ENCODE peak calls at places on chromosomes 6 and 20, in five cellular contexts. One of them, this sample, is unnamed.

GRCh38 chr6:2524090-2524489 is 226.6 kb downstream of the MYLK4 start:
- DNase-seq in WTC11: no peak
- DNase-seq in psoas muscle: no peak
- DNase-seq in body of pancreas: no peak
- DNase-seq in left ventricle myocardium inferior: no peak
- DNase-seq in this sample: no peak

GRCh38 chr6:79763301-79763700 is 132.2 kb downstream of the SH3BGRL2 start:
- DNase-seq in WTC11: no peak
- DNase-seq in psoas muscle: no peak
- DNase-seq in body of pancreas: no peak
- DNase-seq in left ventricle myocardium inferior: no peak
- DNase-seq in this sample: no peak

GRCh38 chr6:38990475-38990874 is 58.1 kb upstream of the GLP1R start:
- DNase-seq in WTC11: no peak
- DNase-seq in psoas muscle: no peak
- DNase-seq in body of pancreas: no peak
- DNase-seq in left ventricle myocardium inferior: no peak
- DNase-seq in this sample: no peak

GRCh38 chr6:134352786-134353480 is 35.0 kb upstream of the SGK1 start:
- DNase-seq in WTC11: no peak
- DNase-seq in psoas muscle: no peak
- DNase-seq in body of pancreas: no peak
- DNase-seq in left ventricle myocardium inferior: no peak
- DNase-seq in this sample: peak; percentile 88

GRCh38 chr6:26198626-26199056 is 111.4 kb downstream of the HFE start:
- DNase-seq in WTC11: no peak
- DNase-seq in psoas muscle: no peak
- DNase-seq in body of pancreas: no peak
- DNase-seq in left ventricle myocardium inferior: no peak
- DNase-seq in this sample: peak; percentile 45

GRCh38 chr6:89299451-89299850 is 15.6 kb downstream of the GABRR2 start:
- DNase-seq in WTC11: no peak
- DNase-seq in psoas muscle: no peak
- DNase-seq in body of pancreas: no peak
- DNase-seq in left ventricle myocardium inferior: no peak
- DNase-seq in this sample: no peak

GRCh38 chr20:8589956-8590355 is 457.9 kb downstream of the PLCB1 start:
- DNase-seq in WTC11: no peak
- DNase-seq in psoas muscle: no peak
- DNase-seq in body of pancreas: no peak
- DNase-seq in left ventricle myocardium inferior: no peak
- DNase-seq in this sample: peak; percentile 35

GRCh38 chr6:90759662-90760061 is 172.8 kb upstream of the MAP3K7 start:
- DNase-seq in WTC11: no peak
- DNase-seq in psoas muscle: no peak
- DNase-seq in body of pancreas: no peak
- DNase-seq in left ventricle myocardium inferior: no peak
- DNase-seq in this sample: no peak

GRCh38 chr20:24350923-24351368 is 118.5 kb upstream of the SYNDIG1 start:
- DNase-seq in WTC11: no peak
- DNase-seq in psoas muscle: no peak
- DNase-seq in body of pancreas: no peak
- DNase-seq in left ventricle myocardium inferior: no peak
- DNase-seq in this sample: peak; percentile 74

GRCh38 chr20:58980711-58981563 is at the start of gene NELFCD:
- DNase-seq in WTC11: peak; percentile 91
- DNase-seq in psoas muscle: peak; percentile 94
- DNase-seq in body of pancreas: peak; percentile 90
- DNase-seq in left ventricle myocardium inferior: peak; percentile 89
- DNase-seq in this sample: peak; percentile 73

GRCh38 chr6:35181933-35182612 is 31.7 kb upstream of the SCUBE3 start:
- DNase-seq in WTC11: peak; percentile 49
- DNase-seq in psoas muscle: peak; percentile 81
- DNase-seq in body of pancreas: peak; percentile 41
- DNase-seq in left ventricle myocardium inferior: peak; percentile 57
- DNase-seq in this sample: peak; percentile 86

GRCh38 chr6:164037165-164037564 is 622.6 kb downstream of the QKI start:
- DNase-seq in WTC11: no peak
- DNase-seq in psoas muscle: no peak
- DNase-seq in body of pancreas: no peak
- DNase-seq in left ventricle myocardium inferior: no peak
- DNase-seq in this sample: no peak

GRCh38 chr6:44276667-44277640 is 6.7 kb downstream of the TMEM151B start:
- DNase-seq in WTC11: no peak
- DNase-seq in psoas muscle: no peak
- DNase-seq in body of pancreas: no peak
- DNase-seq in left ventricle myocardium inferior: no peak
- DNase-seq in this sample: no peak

GRCh38 chr6:122511193-122511924 is 39.8 kb upstream of the SERINC1 start:
- DNase-seq in WTC11: no peak
- DNase-seq in psoas muscle: no peak
- DNase-seq in body of pancreas: no peak
- DNase-seq in left ventricle myocardium inferior: no peak
- DNase-seq in this sample: no peak

GRCh38 chr6:37049990-37050853 is 44.8 kb downstream of the FGD2 start:
- DNase-seq in WTC11: no peak
- DNase-seq in psoas muscle: peak; percentile 78
- DNase-seq in body of pancreas: no peak
- DNase-seq in left ventricle myocardium inferior: peak; percentile 67
- DNase-seq in this sample: no peak

GRCh38 chr20:23585808-23586734 is 17.8 kb upstream of the CST9L start:
- DNase-seq in WTC11: no peak
- DNase-seq in psoas muscle: no peak
- DNase-seq in body of pancreas: no peak
- DNase-seq in left ventricle myocardium inferior: no peak
- DNase-seq in this sample: no peak

GRCh38 chr20:46117704-46118467 is at the start of gene CD40:
- DNase-seq in WTC11: peak; percentile 95
- DNase-seq in psoas muscle: peak; percentile 94
- DNase-seq in body of pancreas: peak; percentile 93
- DNase-seq in left ventricle myocardium inferior: peak; percentile 90
- DNase-seq in this sample: peak; percentile 52

GRCh38 chr6:28258877-28259777 is at the start of gene NKAPL:
- DNase-seq in WTC11: peak; percentile 24
- DNase-seq in psoas muscle: peak; percentile 92
- DNase-seq in body of pancreas: peak; percentile 70
- DNase-seq in left ventricle myocardium inferior: peak; percentile 88
- DNase-seq in this sample: peak; percentile 67

GRCh38 chr6:163324928-163325784 is 89.4 kb upstream of the QKI start:
- DNase-seq in WTC11: no peak
- DNase-seq in psoas muscle: no peak
- DNase-seq in body of pancreas: peak; percentile 30
- DNase-seq in left ventricle myocardium inferior: peak; percentile 51
- DNase-seq in this sample: no peak

GRCh38 chr6:126181173-126181741 is 158.7 kb upstream of the CENPW start:
- DNase-seq in WTC11: no peak
- DNase-seq in psoas muscle: no peak
- DNase-seq in body of pancreas: no peak
- DNase-seq in left ventricle myocardium inferior: no peak
- DNase-seq in this sample: no peak

GRCh38 chr6:91081452-91082067 is 494.7 kb upstream of the MAP3K7 start:
- DNase-seq in WTC11: no peak
- DNase-seq in psoas muscle: no peak
- DNase-seq in body of pancreas: no peak
- DNase-seq in left ventricle myocardium inferior: no peak
- DNase-seq in this sample: peak; percentile 38

GRCh38 chr6:113600556-113601339 is 256.4 kb upstream of the MARCKS start:
- DNase-seq in WTC11: no peak
- DNase-seq in psoas muscle: no peak
- DNase-seq in body of pancreas: no peak
- DNase-seq in left ventricle myocardium inferior: no peak
- DNase-seq in this sample: no peak

GRCh38 chr6:90764001-90764400 is 177.1 kb upstream of the MAP3K7 start:
- DNase-seq in WTC11: no peak
- DNase-seq in psoas muscle: no peak
- DNase-seq in body of pancreas: no peak
- DNase-seq in left ventricle myocardium inferior: no peak
- DNase-seq in this sample: no peak

GRCh38 chr6:118320652-118321051 is 227.4 kb upstream of the PLN start:
- DNase-seq in WTC11: no peak
- DNase-seq in psoas muscle: no peak
- DNase-seq in body of pancreas: no peak
- DNase-seq in left ventricle myocardium inferior: no peak
- DNase-seq in this sample: peak; percentile 6

GRCh38 chr6:47481806-47482205 is 4.2 kb downstream of the CD2AP start:
- DNase-seq in WTC11: no peak
- DNase-seq in psoas muscle: no peak
- DNase-seq in body of pancreas: no peak
- DNase-seq in left ventricle myocardium inferior: no peak
- DNase-seq in this sample: no peak
- TF ChIP-seq CTCF in WTC11: no peak
- TF ChIP-seq CTCF in psoas muscle: no peak
- TF ChIP-seq CTCF in body of pancreas: no peak
- TF ChIP-seq CTCF in left ventricle myocardium inferior: no peak
- TF ChIP-seq CTCF in this sample: no peak

GRCh38 chr6:120147218-120147871 is 797.8 kb upstream of the MAN1A1 start:
- DNase-seq in WTC11: peak; percentile 22
- DNase-seq in psoas muscle: no peak
- DNase-seq in body of pancreas: no peak
- DNase-seq in left ventricle myocardium inferior: no peak
- DNase-seq in this sample: no peak
- TF ChIP-seq CTCF in WTC11: peak; percentile 29
- TF ChIP-seq CTCF in psoas muscle: no peak
- TF ChIP-seq CTCF in body of pancreas: no peak
- TF ChIP-seq CTCF in left ventricle myocardium inferior: no peak
- TF ChIP-seq CTCF in this sample: no peak

DNA sequence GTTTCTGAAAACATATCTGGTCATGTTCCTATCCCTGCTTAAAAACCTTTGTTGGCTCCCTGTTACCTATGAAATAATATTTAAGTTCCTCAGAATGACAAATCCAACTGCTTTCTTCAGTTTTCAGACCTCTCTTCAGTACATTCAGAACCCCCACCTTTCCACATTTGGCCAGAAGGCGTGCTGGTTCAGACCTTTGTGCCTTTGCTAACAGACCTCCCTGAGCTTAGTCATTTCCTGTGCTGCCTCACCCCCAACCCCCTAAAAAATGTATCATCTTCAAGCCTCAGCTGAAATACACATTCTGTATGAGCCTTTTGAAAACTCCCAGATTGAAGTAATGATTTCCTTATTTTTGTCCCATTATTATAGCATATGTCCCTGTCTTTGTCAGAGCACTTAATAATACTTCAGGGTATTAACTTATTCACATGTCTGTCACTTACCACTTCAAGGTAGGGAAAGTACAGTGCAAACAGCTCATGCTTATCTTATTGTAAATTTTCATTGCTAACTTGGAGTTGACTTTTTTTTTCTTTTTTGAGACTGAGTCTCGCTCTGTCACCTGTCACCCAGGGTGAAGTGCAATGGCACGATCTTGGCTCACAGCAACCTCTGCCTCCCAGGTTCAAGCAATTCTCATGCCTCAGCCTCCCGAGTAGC is 19.7 kb downstream of the FAM217A start:
- DNase-seq in WTC11: no peak
- DNase-seq in psoas muscle: no peak
- DNase-seq in body of pancreas: no peak
- DNase-seq in left ventricle myocardium inferior: no peak
- DNase-seq in this sample: peak; percentile 71
- TF ChIP-seq CTCF in WTC11: no peak
- TF ChIP-seq CTCF in psoas muscle: no peak
- TF ChIP-seq CTCF in body of pancreas: no peak
- TF ChIP-seq CTCF in left ventricle myocardium inferior: no peak
- TF ChIP-seq CTCF in this sample: peak; percentile 38

DNA sequence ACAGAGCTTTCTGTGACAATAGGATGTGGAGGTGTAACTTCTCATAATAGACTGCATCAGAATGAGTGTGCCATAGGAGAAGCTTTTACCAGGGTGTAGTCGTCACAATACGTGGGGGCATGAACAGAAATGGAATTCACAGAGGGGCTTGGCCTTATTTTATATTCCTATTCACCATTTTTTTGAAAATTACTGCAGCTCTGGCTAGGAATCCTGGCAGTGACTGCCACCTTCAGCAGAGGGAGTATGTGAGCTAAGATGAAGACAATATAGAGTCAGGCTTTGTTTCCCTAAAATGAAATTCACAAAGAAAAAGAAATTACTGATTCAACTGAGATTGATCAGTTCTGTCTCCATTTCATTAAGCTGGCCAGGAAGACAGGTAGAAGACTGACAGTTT is 13.9 kb downstream of the TOMM6 start:
- DNase-seq in WTC11: no peak
- DNase-seq in psoas muscle: no peak
- DNase-seq in body of pancreas: no peak
- DNase-seq in left ventricle myocardium inferior: no peak
- DNase-seq in this sample: peak; percentile 41
- TF ChIP-seq CTCF in WTC11: no peak
- TF ChIP-seq CTCF in psoas muscle: no peak
- TF ChIP-seq CTCF in body of pancreas: no peak
- TF ChIP-seq CTCF in left ventricle myocardium inferior: peak; percentile 51
- TF ChIP-seq CTCF in this sample: peak; percentile 75

DNA sequence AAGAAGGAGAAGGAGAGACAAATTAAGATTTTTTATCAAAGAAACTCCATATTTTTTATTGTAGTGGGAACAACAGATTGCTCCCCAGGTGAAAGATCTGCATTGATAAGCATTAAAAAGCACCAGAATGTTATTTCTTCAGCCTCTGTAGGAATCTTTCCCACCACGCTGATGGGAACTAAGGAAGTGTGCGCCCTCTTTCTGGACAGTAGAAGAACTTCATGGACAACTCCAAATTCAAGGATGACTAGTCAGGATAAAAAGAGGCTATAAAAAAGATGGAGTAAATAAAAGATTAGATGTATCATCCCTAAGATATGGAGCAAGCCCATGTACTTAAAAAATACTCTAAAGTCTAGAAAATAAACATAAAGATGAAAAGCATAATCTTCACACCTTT is 45.8 kb upstream of the PAK5 start:
- DNase-seq in WTC11: no peak
- DNase-seq in psoas muscle: no peak
- DNase-seq in body of pancreas: no peak
- DNase-seq in left ventricle myocardium inferior: no peak
- DNase-seq in this sample: no peak
- TF ChIP-seq CTCF in WTC11: no peak
- TF ChIP-seq CTCF in psoas muscle: no peak
- TF ChIP-seq CTCF in body of pancreas: no peak
- TF ChIP-seq CTCF in left ventricle myocardium inferior: no peak
- TF ChIP-seq CTCF in this sample: no peak